ENCODE peak calls at places on chromosomes 4 and X, in ten cellular contexts. T, L, M, B, Q, P, K, N, W and Z are unnamed samples.
A peak's percentile ranks its signal among the peaks of the same experiment; 100 is the strongest.

GRCh38 chr4:186221624-186222023 is 5.7 kb upstream of the KLKB1 start:
- DNase-seq in T (no peak), L (no peak), M (no peak), B (no peak), Q (no peak), P (no peak), K (no peak), N (no peak), W (no peak), Z (no peak)

GRCh38 chr4:51890760-51891159 is 47.8 kb downstream of the DCUN1D4 start:
- DNase-seq in T (no peak), L (no peak), M (no peak), B (no peak), Q (no peak), P (no peak), K (no peak), N (no peak), W (no peak), Z (no peak)

GRCh38 chr4:156949373-156949814 is 22.2 kb downstream of the PDGFC start:
- DNase-seq in T (no peak), L (no peak), M (no peak), B (no peak), Q (peak; percentile 53), P (no peak), K (no peak), N (no peak), W (peak; percentile 86), Z (peak; percentile 50)

GRCh38 chr4:82017680-82018079 is 356.1 kb downstream of the HNRNPD start:
- DNase-seq in T (no peak), L (no peak), M (peak; percentile 30), B (no peak), Q (no peak), P (no peak), K (no peak), N (peak; percentile 42), W (peak; percentile 39), Z (no peak)

GRCh38 chr4:8614365-8615193 is 22.0 kb downstream of the CPZ start:
- DNase-seq in T (no peak), L (no peak), M (peak; percentile 10), B (no peak), Q (no peak), P (no peak), K (no peak), N (no peak), W (no peak), Z (no peak)

GRCh38 chrX:13164611-13165010 is 120.2 kb upstream of the FAM9C start:
- DNase-seq in T (no peak), L (no peak), M (no peak), B (no peak), Q (no peak), P (no peak), K (no peak), N (no peak), W (no peak), Z (no peak)

GRCh38 chr4:36439556-36439955 is 158.1 kb downstream of the DTHD1 start:
- DNase-seq in T (no peak), L (no peak), M (no peak), B (no peak), Q (no peak), P (no peak), K (no peak), N (no peak), W (no peak), Z (no peak)

GRCh38 chr4:82192153-82192552 is 181.6 kb downstream of the HNRNPD start:
- DNase-seq in T (no peak), L (no peak), M (no peak), B (no peak), Q (no peak), P (no peak), K (no peak), N (no peak), W (no peak), Z (no peak)

GRCh38 chr4:137471895-137472294 is 60.4 kb downstream of the PCDH18 start:
- DNase-seq in T (no peak), L (no peak), M (no peak), B (peak; percentile 35), Q (peak; percentile 32), P (no peak), K (no peak), N (no peak), W (peak; percentile 5), Z (peak; percentile 8)

GRCh38 chrX:18793601-18794089 is 86.2 kb downstream of the PPEF1 start:
- DNase-seq in T (no peak), L (no peak), M (no peak), B (no peak), Q (no peak), P (no peak), K (no peak), N (no peak), W (no peak), Z (peak; percentile 1)

GRCh38 chr4:83833920-83834319 is 298.0 kb downstream of the GPAT3 start:
- DNase-seq in T (no peak), L (no peak), M (no peak), B (no peak), Q (no peak), P (no peak), K (no peak), N (no peak), W (no peak), Z (no peak)

GRCh38 chrX:119672252-119672825 is 20.6 kb downstream of the SEPTIN6 start:
- DNase-seq in T (no peak), L (no peak), M (no peak), B (peak; percentile 59), Q (no peak), P (no peak), K (no peak), N (no peak), W (no peak), Z (no peak)

GRCh38 chrX:132631579-132632232 is 142.9 kb upstream of the MBNL3 start:
- DNase-seq in T (no peak), L (no peak), M (peak; percentile 21), B (no peak), Q (peak; percentile 57), P (no peak), K (no peak), N (peak; percentile 7), W (peak; percentile 14), Z (no peak)

GRCh38 chr4:84691170-84691691 is 108.3 kb downstream of the CDS1 start:
- DNase-seq in T (no peak), L (no peak), M (no peak), B (no peak), Q (peak; percentile 94), P (no peak), K (no peak), N (no peak), W (peak; percentile 92), Z (peak; percentile 64)

GRCh38 chr4:602559-602942 is 22.8 kb upstream of the PDE6B start:
- DNase-seq in T (no peak), L (peak; percentile 68), M (peak; percentile 45), B (peak; percentile 5), Q (no peak), P (peak; percentile 81), K (peak; percentile 27), N (peak; percentile 88), W (peak; percentile 60), Z (peak; percentile 14)

GRCh38 chr4:71261001-71261400 is 77.8 kb upstream of the SLC4A4 start:
- DNase-seq in T (no peak), L (no peak), M (no peak), B (no peak), Q (no peak), P (no peak), K (no peak), N (no peak), W (no peak), Z (no peak)

GRCh38 chr4:154082760-154083530 is 294.1 kb upstream of the SFRP2 start:
- DNase-seq in T (no peak), L (no peak), M (no peak), B (no peak), Q (no peak), P (no peak), K (no peak), N (no peak), W (peak; percentile 77), Z (no peak)